ENCODE peak calls at places on chromosomes 13 and 19, in ten cellular contexts. Y, Q, U, E, C, H, F, T, W and B are unnamed samples.

GRCh38 chr13:94704347-94705080 is 7.8 kb downstream of the SOX21 start:
- DNase-seq in Y (no peak), C (no peak), W (no peak), T (no peak), U (no peak), H (no peak), E (no peak), F (no peak), Q (no peak), B (no peak)

GRCh38 chr19:14218615-14219330 is 12.8 kb upstream of the ADGRL1 start:
- DNase-seq in C (no peak), W (no peak), E (peak), Q (no peak), T (no peak), U (no peak), H (no peak), Y (no peak), F (no peak), B (no peak)

GRCh38 chr13:94620286-94620896 is 18.7 kb downstream of the GPR180 start:
- DNase-seq in F (no peak), W (peak), T (no peak), C (no peak), H (peak), Q (peak), Y (no peak), E (peak), U (no peak), B (peak)

GRCh38 chr19:40623403-40624239 is 22.5 kb downstream of the LTBP4 start:
- DNase-seq in U (no peak), H (no peak), Q (no peak), E (no peak), Y (no peak), T (no peak), F (no peak), C (no peak), W (peak), B (no peak)

GRCh38 chr19:48990400-48990799 is 2.7 kb downstream of the GYS1 start:
- DNase-seq in U (no peak), Y (no peak), T (no peak), F (no peak), E (no peak), C (no peak), W (no peak), H (no peak), Q (no peak), B (no peak)

GRCh38 chr19:14542721-14543328 is 13.4 kb downstream of the TECR start:
- DNase-seq in W (no peak), F (no peak), Y (no peak), Q (no peak), U (no peak), E (no peak), H (no peak), T (no peak), C (no peak), B (no peak)

GRCh38 chr19:40219721-40220276 is 1.6 kb upstream of the TTC9B start:
- DNase-seq in W (no peak), F (peak), U (no peak), H (no peak), T (no peak), C (no peak), Q (no peak), Y (no peak), E (peak), B (peak)

GRCh38 chr19:44876930-44877530 is 14.0 kb upstream of the TOMM40 start:
- DNase-seq in T (no peak), Y (no peak), E (no peak), U (no peak), W (peak), C (no peak), H (no peak), F (no peak), Q (peak), B (no peak)

GRCh38 chr13:113207890-113208423 is 512 bp downstream of the PCID2 start:
- DNase-seq in T (no peak), E (peak), C (no peak), F (no peak), W (peak), U (no peak), Q (peak), H (peak), Y (no peak), B (peak)

GRCh38 chr19:4144666-4145261 is 8.7 kb upstream of the CREB3L3 start:
- DNase-seq in Y (no peak), W (no peak), H (no peak), E (peak), U (no peak), T (no peak), F (no peak), C (no peak), Q (no peak), B (peak)

GRCh38 chr19:6718741-6719539 is 1.5 kb downstream of the C3 start:
- DNase-seq in U (no peak), T (no peak), Y (no peak), H (no peak), E (peak), Q (peak), C (no peak), F (no peak), W (no peak), B (peak)

GRCh38 chr19:38362076-38362945 is 12.1 kb upstream of the PSMD8 start:
- DNase-seq in C (no peak), Q (peak), H (peak), T (peak), W (no peak), F (peak), E (peak), U (peak), Y (peak), B (peak)

GRCh38 chr19:10805075-10805757 is 30.8 kb downstream of the TMED1 start:
- DNase-seq in W (no peak), E (no peak), T (no peak), Y (no peak), F (no peak), C (no peak), U (no peak), Q (no peak), H (no peak), B (no peak)

GRCh38 chr13:51298812-51299211 is 40.7 kb upstream of the SERPINE3 start:
- DNase-seq in C (no peak), T (no peak), Y (no peak), W (no peak), H (no peak), E (peak), F (no peak), Q (no peak), U (no peak), B (peak)

GRCh38 chr19:11200931-11201330 is 3.6 kb upstream of the KANK2 start:
- DNase-seq in Y (no peak), E (no peak), Q (no peak), U (no peak), F (no peak), C (no peak), W (no peak), H (no peak), T (no peak), B (no peak)

GRCh38 chr19:51772977-51773376 is 12.0 kb downstream of the FPR2 start:
- DNase-seq in T (no peak), Q (no peak), F (no peak), Y (no peak), H (no peak), C (no peak), U (no peak), E (peak), W (no peak), B (no peak)

GRCh38 chr19:16136185-16137067 is 7.1 kb upstream of the HSH2D start:
- DNase-seq in Y (no peak), H (no peak), Q (no peak), F (no peak), C (no peak), T (no peak), U (no peak), W (no peak), E (no peak), B (no peak)

GRCh38 chr13:73158851-73159250 is 100.0 kb downstream of the KLF5 start:
- DNase-seq in T (no peak), Q (no peak), E (peak), C (no peak), U (no peak), W (no peak), H (no peak), Y (no peak), F (no peak), B (peak)

GRCh38 chr19:15829786-15830185 is 14.3 kb upstream of the OR10H1 start:
- DNase-seq in F (no peak), H (no peak), Y (no peak), Q (no peak), E (no peak), U (no peak), C (no peak), T (no peak), W (no peak), B (no peak)

GRCh38 chr13:111225810-111226546 is 94.5 kb upstream of the TEX29 start:
- DNase-seq in U (no peak), C (no peak), E (no peak), Y (no peak), Q (no peak), H (no peak), W (no peak), T (no peak), F (no peak), B (no peak)

GRCh38 chr19:9854282-9854846 is 19.2 kb downstream of the PIN1 start:
- DNase-seq in Y (no peak), W (no peak), F (no peak), Q (no peak), C (no peak), E (no peak), T (no peak), H (no peak), U (no peak), B (no peak)

GRCh38 chr13:110294146-110294545 is 12.8 kb downstream of the COL4A1 start:
- DNase-seq in U (no peak), C (no peak), W (no peak), Q (no peak), F (no peak), Y (no peak), E (peak), H (no peak), T (no peak), B (no peak)

GRCh38 chr19:16355293-16356043 is 30.8 kb downstream of the KLF2 start:
- DNase-seq in U (no peak), Q (no peak), Y (no peak), E (peak), W (no peak), C (no peak), T (no peak), F (no peak), H (no peak), B (peak)

GRCh38 chr13:30289533-30289932 is 17.8 kb downstream of the KATNAL1 start:
- DNase-seq in W (no peak), C (no peak), U (no peak), E (no peak), F (no peak), Q (no peak), H (no peak), T (no peak), Y (no peak), B (no peak)

GRCh38 chr19:14265285-14266036 is 59.5 kb upstream of the ADGRL1 start:
- DNase-seq in H (no peak), T (no peak), F (no peak), U (no peak), C (no peak), W (no peak), Q (no peak), E (no peak), Y (no peak), B (no peak)

GRCh38 chr13:44141725-44142539 is 231.7 kb upstream of the SERP2 start:
- DNase-seq in T (peak), U (peak), H (peak), W (peak), Q (peak), E (peak), C (peak), F (peak), Y (peak), B (peak)

GRCh38 chr19:45164577-45165335 is 4.0 kb upstream of the NKPD1 start:
- DNase-seq in C (no peak), U (no peak), E (peak), H (no peak), T (no peak), Y (peak), Q (peak), F (no peak), W (no peak), B (peak)